ENCODE peak calls at places on chromosomes 4 and X, in four cellular contexts. N is MCF 10A; Z is stimulated activated CD4-positive, alpha-beta T cell treated with anti-CD3 and anti-CD28 coated beads, Interleukin-15, amount 100 ng/mL, for 1 hour; I is stimulated activated CD8-positive, alpha-beta memory T cell treated with anti-CD3 and anti-CD28 coated beads, Interleukin-7, amount 100 ng/mL, for 1 hour. O is an unnamed sample.

GRCh38 chr4:16995451-16995850 is 97.0 kb upstream of the LDB2 start:
- DNase-seq in N (no peak), Z (no peak), I (no peak), O (no peak)

GRCh38 chr4:127975121-127975770 is 10.0 kb downstream of the ABHD18 start:
- DNase-seq in N (peak; percentile 63), Z (no peak), I (no peak), O (no peak)

GRCh38 chr4:183362916-183363542 is 40.8 kb upstream of the CLDN24 start:
- DNase-seq in N (peak; percentile 54), Z (no peak), I (no peak), O (no peak)

GRCh38 chr4:37946503-37947179 is 13.6 kb upstream of the PTTG2 start:
- DNase-seq in N (no peak), Z (no peak), I (no peak), O (no peak)

GRCh38 chrX:18638397-18638796 is 33.5 kb downstream of the RS1 start:
- DNase-seq in N (no peak), Z (no peak), I (no peak), O (no peak)

GRCh38 chrX:110569506-110569905 is 210.9 kb downstream of the RTL9 start:
- DNase-seq in N (peak; percentile 27), Z (no peak), I (no peak), O (no peak)

GRCh38 chrX:130172127-130172834 is 519 bp downstream of the RAB33A start:
- DNase-seq in N (no peak), Z (no peak), I (no peak), O (no peak)

GRCh38 chr4:139711461-139711860 is 45.8 kb downstream of the MGST2 start:
- DNase-seq in N (peak; percentile 20), Z (no peak), I (no peak), O (no peak)

GRCh38 chrX:18674417-18674787 is 2.5 kb upstream of the RS1 start:
- DNase-seq in N (no peak), Z (peak; percentile 11), I (no peak), O (no peak)